ENCODE peak calls at places on chromosomes 4 and X, in nine cellular contexts. G is T-helper 17 cell; T is IMR-90; B is CD4-positive, alpha-beta memory T cell; L is A549; X is effector memory CD8-positive, alpha-beta T cell; D is Right ventricle myocardium superior; Y is A172; Z is SHP77. J is an unnamed sample.

GRCh38 chr4:120071192-120071795 is 4.6 kb upstream of the MAD2L1 start:
- DNase-seq in G (no peak), T (peak), B (peak), L (peak), X (peak), D (peak), Y (peak), Z (peak), J (no peak)

GRCh38 chr4:134628074-134628473 is 426.5 kb upstream of the PABPC4L start:
- DNase-seq in G (no peak), T (no peak), B (no peak), L (no peak), X (no peak), D (no peak), Y (no peak), Z (no peak), J (no peak)

GRCh38 chr4:153713840-153714239 is 29.8 kb downstream of the TLR2 start:
- DNase-seq in G (no peak), T (peak), B (no peak), L (no peak), X (no peak), D (no peak), Y (peak), Z (no peak), J (no peak)

GRCh38 chr4:53928825-53929224 is 135.6 kb downstream of the CHIC2 start:
- DNase-seq in G (no peak), T (peak), B (no peak), L (no peak), X (no peak), D (no peak), Y (no peak), Z (peak), J (no peak)

GRCh38 chr4:128558896-128559669 is 250.4 kb upstream of the JADE1 start:
- DNase-seq in G (no peak), T (peak), B (no peak), L (no peak), X (no peak), D (no peak), Y (no peak), Z (no peak), J (no peak)

GRCh38 chr4:129246850-129247542 is 151.0 kb downstream of the C4orf33 start:
- DNase-seq in G (no peak), T (no peak), B (no peak), L (no peak), X (no peak), D (no peak), Y (no peak), Z (peak), J (no peak)

GRCh38 chr4:10006604-10007435 is 14.5 kb downstream of the SLC2A9 start:
- DNase-seq in G (no peak), T (no peak), B (no peak), L (peak), X (no peak), D (no peak), Y (peak), Z (no peak), J (no peak)

GRCh38 chrX:72358313-72358712 is 52.6 kb upstream of the CITED1 start:
- DNase-seq in G (no peak), T (peak), B (no peak), L (no peak), X (no peak), D (no peak), Y (peak), Z (no peak), J (no peak)

GRCh38 chrX:9825129-9825865 is 39.1 kb downstream of the SHROOM2 start:
- DNase-seq in G (no peak), T (peak), B (no peak), L (no peak), X (no peak), D (no peak), Y (no peak), Z (no peak), J (no peak)

GRCh38 chr4:38909015-38909414 is 41.4 kb downstream of the FAM114A1 start:
- DNase-seq in G (no peak), T (no peak), B (no peak), L (no peak), X (no peak), D (no peak), Y (no peak), Z (no peak), J (no peak)

GRCh38 chr4:94741304-94741703 is 16.5 kb upstream of the BMPR1B start:
- DNase-seq in G (no peak), T (peak), B (no peak), L (no peak), X (no peak), D (no peak), Y (no peak), Z (no peak), J (no peak)

GRCh38 chr4:8247047-8247930 is 22.3 kb upstream of the HTRA3 start:
- DNase-seq in G (no peak), T (no peak), B (no peak), L (peak), X (no peak), D (peak), Y (no peak), Z (no peak), J (peak)

GRCh38 chr4:165440415-165440882 is 61.6 kb downstream of the CPE start:
- DNase-seq in G (no peak), T (peak), B (no peak), L (peak), X (no peak), D (no peak), Y (peak), Z (no peak), J (no peak)

GRCh38 chr4:73856518-73856917 is 3.4 kb downstream of the PF4V1 start:
- DNase-seq in G (no peak), T (no peak), B (no peak), L (peak), X (no peak), D (no peak), Y (no peak), Z (no peak), J (no peak)

GRCh38 chr4:143207555-143207954 is 22.8 kb downstream of the USP38 start:
- DNase-seq in G (no peak), T (peak), B (no peak), L (peak), X (no peak), D (no peak), Y (no peak), Z (no peak), J (no peak)

GRCh38 chr4:152937280-152937534 is 1.1 kb downstream of the FHDC1 start:
- DNase-seq in G (no peak), T (no peak), B (no peak), L (no peak), X (no peak), D (no peak), Y (no peak), Z (no peak), J (no peak)

GRCh38 chrX:9535101-9535500 is 70.2 kb downstream of the TBL1X start:
- DNase-seq in G (no peak), T (peak), B (no peak), L (no peak), X (no peak), D (no peak), Y (no peak), Z (no peak), J (no peak)

GRCh38 chr4:24472514-24473308 is 111.6 kb downstream of the DHX15 start:
- DNase-seq in G (peak), T (peak), B (peak), L (peak), X (peak), D (peak), Y (peak), Z (peak), J (peak)